ENCODE peak calls at places on chromosome 11, in five cellular contexts. H is lower lobe of right lung, G is coronary artery, T is fibroblast of lung, W is ovary. K is an unnamed sample.

GRCh38 chr11:12599408-12600143 is 74.6 kb upstream of the TEAD1 start:
- DNase-seq in H (peak; percentile 91), G (no peak), T (no peak), W (peak; percentile 37), K (peak; percentile 11)

GRCh38 chr11:121523581-121524232 is 70.9 kb upstream of the SORL1-AS1 start:
- DNase-seq in H (no peak), G (no peak), T (no peak), W (no peak), K (no peak)

GRCh38 chr11:16774920-16775603 is 36.6 kb downstream of the C11orf58 start:
- DNase-seq in H (no peak), G (no peak), T (no peak), W (no peak), K (no peak)

GRCh38 chr11:59271811-59272327 is 59.1 kb upstream of the MPEG1 start:
- DNase-seq in H (no peak), G (no peak), T (no peak), W (no peak), K (no peak)

GRCh38 chr11:123797065-123797940 is 8.8 kb downstream of the OR6M1 start:
- DNase-seq in H (no peak), G (no peak), T (no peak), W (no peak), K (no peak)

GRCh38 chr11:101738494-101738893 is 154.7 kb upstream of the TRPC6 start:
- DNase-seq in H (no peak), G (no peak), T (no peak), W (no peak), K (no peak)

GRCh38 chr11:115999437-115999836 is 495.2 kb upstream of the CADM1 start:
- DNase-seq in H (no peak), G (no peak), T (no peak), W (no peak), K (no peak)

GRCh38 chr11:121145826-121146225 is 44.8 kb downstream of the TECTA start:
- DNase-seq in H (no peak), G (no peak), T (no peak), W (no peak), K (no peak)

GRCh38 chr11:66412110-66412509 is 8.7 kb upstream of the NPAS4 start:
- DNase-seq in H (no peak), G (no peak), T (no peak), W (no peak), K (no peak)

GRCh38 chr11:132115454-132115853 is 745.0 kb downstream of the NTM start:
- DNase-seq in H (no peak), G (no peak), T (peak; percentile 32), W (no peak), K (no peak)

GRCh38 chr11:125372911-125373310 is 123.2 kb downstream of the FEZ1 start:
- DNase-seq in H (no peak), G (no peak), T (no peak), W (no peak), K (no peak)

GRCh38 chr11:78208257-78209165 is 19.8 kb downstream of the USP35 start:
- DNase-seq in H (no peak), G (no peak), T (no peak), W (no peak), K (no peak)

GRCh38 chr11:134572741-134573675 is 161.0 kb upstream of the B3GAT1 start:
- DNase-seq in H (no peak), G (peak; percentile 57), T (no peak), W (no peak), K (no peak)

GRCh38 chr11:120890921-120891320 is 133.0 kb upstream of the TBCEL start:
- DNase-seq in H (no peak), G (no peak), T (no peak), W (no peak), K (no peak)

GRCh38 chr11:12537778-12538401 is 136.3 kb upstream of the TEAD1 start:
- DNase-seq in H (no peak), G (peak; percentile 67), T (peak; percentile 92), W (no peak), K (no peak)

GRCh38 chr11:68049509-68050370 is 10.9 kb downstream of the TCIRG1 start:
- DNase-seq in H (no peak), G (no peak), T (no peak), W (no peak), K (no peak)

GRCh38 chr11:16791494-16791961 is 53.1 kb downstream of the C11orf58 start:
- DNase-seq in H (peak; percentile 68), G (no peak), T (peak; percentile 92), W (no peak), K (peak; percentile 84)

GRCh38 chr11:61999141-61999975 is 31.9 kb upstream of the FTH1 start:
- DNase-seq in H (no peak), G (no peak), T (peak; percentile 71), W (no peak), K (no peak)

GRCh38 chr11:133078591-133079179 is 453.6 kb downstream of the OPCML start:
- DNase-seq in H (no peak), G (no peak), T (peak; percentile 43), W (no peak), K (peak; percentile 21)

GRCh38 chr11:104333977-104334376 is 170.0 kb upstream of the PDGFD start:
- DNase-seq in H (no peak), G (no peak), T (no peak), W (no peak), K (no peak)

GRCh38 chr11:18313985-18314763 is 7.8 kb downstream of the HPS5 start:
- DNase-seq in H (no peak), G (no peak), T (peak; percentile 15), W (peak; percentile 19), K (no peak)

GRCh38 chr11:45097721-45098493 is 48.5 kb upstream of the PRDM11 start:
- DNase-seq in H (no peak), G (no peak), T (peak; percentile 79), W (peak; percentile 55), K (peak; percentile 69)

GRCh38 chr11:59219836-59220235 is 7.1 kb upstream of the MPEG1 start:
- DNase-seq in H (no peak), G (no peak), T (no peak), W (no peak), K (no peak)

GRCh38 chr11:72432347-72433287 is 1.7 kb downstream of the CLPB start:
- DNase-seq in H (no peak), G (no peak), T (no peak), W (no peak), K (no peak)

GRCh38 chr11:8567597-8568198 is 26.3 kb downstream of the STK33 start:
- DNase-seq in H (no peak), G (no peak), T (peak; percentile 19), W (no peak), K (peak; percentile 38)

GRCh38 chr11:76978818-76979217 is 55.4 kb upstream of the B3GNT6 start:
- DNase-seq in H (no peak), G (no peak), T (no peak), W (no peak), K (no peak)

GRCh38 chr11:75450826-75451783 is 18.1 kb upstream of the KLHL35 start:
- DNase-seq in H (no peak), G (no peak), T (no peak), W (no peak), K (no peak)

GRCh38 chr11:122748968-122749687 is 89.2 kb upstream of the CRTAM start:
- DNase-seq in H (no peak), G (no peak), T (peak; percentile 95), W (no peak), K (no peak)

GRCh38 chr11:67490727-67491065 is 7.9 kb downstream of the AIP start:
- DNase-seq in H (no peak), G (no peak), T (no peak), W (no peak), K (no peak)

GRCh38 chr11:102603091-102603490 is 22.0 kb downstream of the MMP20 start:
- DNase-seq in H (no peak), G (no peak), T (peak; percentile 38), W (no peak), K (no peak)

GRCh38 chr11:19704213-19704612 is 8.4 kb upstream of the NAV2 start:
- DNase-seq in H (no peak), G (no peak), T (no peak), W (no peak), K (no peak)
- H3K27ac ChIP-seq in H (no peak overlapping the region), G (no peak overlapping the region), T (no peak overlapping the region), W (no peak overlapping the region), K (no peak overlapping the region)

GRCh38 chr11:65362966-65363365 is 8.4 kb downstream of the TIGD3 start:
- DNase-seq in H (no peak), G (no peak), T (no peak), W (no peak), K (no peak)
- H3K27ac ChIP-seq in H (peak overlapping the region; percentile 56), G (peak overlapping the region; percentile 16), T (no peak overlapping the region), W (no peak overlapping the region), K (no peak overlapping the region)

DNA sequence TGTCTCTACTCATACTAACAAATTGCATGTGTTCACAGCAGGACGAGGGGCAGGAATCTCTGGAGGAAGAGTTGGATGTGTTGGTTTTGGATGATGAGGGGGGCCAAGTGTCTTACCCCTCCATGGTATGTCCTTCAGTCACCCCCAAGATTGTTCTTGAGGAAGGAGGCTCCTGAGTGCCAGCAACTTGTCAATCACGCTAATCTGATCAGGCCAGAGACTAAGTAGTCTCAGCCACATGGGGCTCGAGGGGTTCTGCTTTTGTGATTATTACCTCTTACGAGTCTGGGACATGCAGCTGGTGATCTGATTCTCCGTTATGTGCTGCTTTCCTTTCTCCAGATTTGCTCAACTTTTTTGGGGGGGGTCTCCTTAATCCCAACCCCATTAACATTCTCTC is 54.3 kb downstream of the CTNND1 start:
- DNase-seq in H (no peak), G (no peak), T (no peak), W (no peak), K (no peak)
- H3K27ac ChIP-seq in H (no peak overlapping the region), G (no peak overlapping the region), T (no peak overlapping the region), W (no peak overlapping the region), K (no peak overlapping the region)

GRCh38 chr11:26931248-26931631 is 62.7 kb upstream of the FIBIN start:
- DNase-seq in H (no peak), G (no peak), T (peak; percentile 57), W (no peak), K (no peak)
- H3K27ac ChIP-seq in H (no peak overlapping the region), G (no peak overlapping the region), T (no peak overlapping the region), W (no peak overlapping the region), K (no peak overlapping the region)

GRCh38 chr11:64251722-64251985 is 324 bp downstream of the PLCB3 start:
- DNase-seq in H (no peak), G (no peak), T (no peak), W (no peak), K (no peak)
- H3K27ac ChIP-seq in H (peak overlapping the region; percentile 77), G (peak overlapping the region; percentile 80), T (peak overlapping the region; percentile 63), W (peak overlapping the region; percentile 32), K (peak overlapping the region; percentile 98)

DNA sequence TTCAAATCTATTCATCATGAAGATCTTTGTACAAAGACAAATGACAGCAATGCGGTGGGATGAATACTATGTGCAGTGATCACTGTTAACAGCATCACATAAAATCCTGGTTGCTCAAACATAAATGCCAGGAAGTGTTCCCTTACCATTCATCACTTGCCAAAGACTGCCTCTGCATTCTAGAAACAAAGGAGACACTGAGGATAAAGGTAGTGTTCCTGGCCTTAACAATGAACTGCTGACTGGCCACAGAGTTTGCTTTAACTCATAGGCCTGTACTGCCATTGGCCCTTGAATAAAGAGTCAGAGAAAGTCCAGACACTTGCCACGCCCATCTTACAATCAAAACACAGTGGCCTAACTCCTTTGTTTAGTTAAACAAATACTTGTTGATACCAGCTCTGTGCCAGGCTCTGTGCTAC is 29.5 kb downstream of the C2CD3 start:
- DNase-seq in H (no peak), G (no peak), T (no peak), W (no peak), K (no peak)
- H3K27ac ChIP-seq in H (no peak overlapping the region), G (no peak overlapping the region), T (no peak overlapping the region), W (no peak overlapping the region), K (no peak overlapping the region)

GRCh38 chr11:69278091-69278867 is 15.7 kb upstream of the MYEOV start:
- DNase-seq in H (peak; percentile 85), G (no peak), T (no peak), W (no peak), K (peak; percentile 26)
- H3K27ac ChIP-seq in H (no peak overlapping the region), G (no peak overlapping the region), T (no peak overlapping the region), W (no peak overlapping the region), K (no peak overlapping the region)

GRCh38 chr11:93570759-93571413 is 27.7 kb upstream of the SMCO4 start:
- DNase-seq in H (no peak), G (no peak), T (peak; percentile 78), W (no peak), K (peak; percentile 55)
- H3K27ac ChIP-seq in H (no peak overlapping the region), G (no peak overlapping the region), T (no peak overlapping the region), W (no peak overlapping the region), K (no peak overlapping the region)